ENCODE peak calls at places on chromosomes 13 and 19, in five cellular contexts. J is fibroblast of lung, V is fibroblast of pulmonary artery, Q is K562, Y is cardiac fibroblast. N is an unnamed sample.

GRCh38 chr13:76927955-76928354 is 20.4 kb upstream of the ACOD1 start:
- DNase-seq in V (no peak), Q (no peak), Y (no peak), J (no peak), N (no peak)

GRCh38 chr13:79678100-79678499 is 197.1 kb downstream of the NDFIP2 start:
- DNase-seq in Q (no peak), Y (peak; percentile 39), J (peak; percentile 72), V (peak; percentile 14), N (no peak)

GRCh38 chr19:41801682-41802317 is 5.4 kb downstream of the CEACAM3 start:
- DNase-seq in V (no peak), Y (no peak), J (no peak), Q (no peak), N (no peak)

GRCh38 chr13:36965767-36966166 is 33.4 kb downstream of the ALG5 start:
- DNase-seq in J (peak; percentile 85), Y (peak; percentile 92), V (peak; percentile 86), Q (no peak), N (peak; percentile 44)

GRCh38 chr13:97192166-97192565 is 30.0 kb upstream of the MBNL2 start:
- DNase-seq in V (no peak), J (no peak), Y (no peak), Q (no peak), N (no peak)

GRCh38 chr13:99086869-99087129 is 108.9 kb upstream of the DOCK9 start:
- DNase-seq in V (peak; percentile 11), J (peak; percentile 30), Y (peak; percentile 35), Q (no peak), N (no peak)

GRCh38 chr13:35953537-35954206 is 177.5 kb downstream of the DCLK1 start:
- DNase-seq in V (peak; percentile 96), Q (peak; percentile 13), J (peak; percentile 88), Y (peak; percentile 98), N (peak; percentile 88)

GRCh38 chr19:6396305-6396704 is 3.3 kb upstream of the GTF2F1 start:
- DNase-seq in Q (no peak), J (no peak), V (no peak), Y (no peak), N (no peak)

GRCh38 chr19:43505186-43505456 is 575 bp upstream of the PHLDB3 start:
- DNase-seq in J (no peak), Q (no peak), V (no peak), Y (no peak), N (no peak)

GRCh38 chr13:39210961-39211534 is 172.8 kb downstream of the NHLRC3 start:
- DNase-seq in V (no peak), J (no peak), Y (peak; percentile 71), Q (no peak), N (no peak)

GRCh38 chr19:2820112-2820702 is 539 bp downstream of the ZNF554 start:
- DNase-seq in Q (peak; percentile 32), J (no peak), V (no peak), Y (no peak), N (no peak)

GRCh38 chr19:55672418-55672817 is 2.6 kb upstream of the EPN1 start:
- DNase-seq in Y (peak; percentile 57), V (peak; percentile 17), J (peak; percentile 30), Q (peak; percentile 82), N (no peak)

GRCh38 chr19:17605761-17606745 is 50.6 kb downstream of the COLGALT1 start:
- DNase-seq in V (peak; percentile 80), Y (peak; percentile 64), Q (peak; percentile 98), J (peak; percentile 55), N (peak; percentile 36)

GRCh38 chr13:32262619-32263018 is 52.5 kb downstream of the ZAR1L start:
- DNase-seq in J (no peak), Q (no peak), V (no peak), Y (no peak), N (no peak)

GRCh38 chr13:28355822-28356371 is 139.0 kb downstream of the FLT1 start:
- DNase-seq in Y (peak; percentile 93), V (peak; percentile 91), J (peak; percentile 48), Q (peak; percentile 54), N (peak; percentile 88)

GRCh38 chr19:23762548-23762883 is 3.8 kb upstream of the ZNF681 start:
- DNase-seq in J (no peak), Y (no peak), V (no peak), Q (no peak), N (no peak)

GRCh38 chr13:35309711-35310110 is 166.8 kb downstream of the MAB21L1 start:
- DNase-seq in J (no peak), Q (no peak), V (no peak), Y (no peak), N (no peak)

GRCh38 chr13:98265669-98266551 is 88.8 kb upstream of the RNF113B start:
- DNase-seq in Y (no peak), J (peak; percentile 78), Q (no peak), V (no peak), N (no peak)

GRCh38 chr13:71605744-71606143 is 261.3 kb downstream of the DACH1 start:
- DNase-seq in V (no peak), J (no peak), Y (no peak), Q (no peak), N (no peak)

GRCh38 chr19:11023016-11023415 is 62.2 kb downstream of the SMARCA4 start:
- DNase-seq in V (no peak), Q (no peak), J (no peak), Y (no peak), N (no peak)

GRCh38 chr19:47020132-47020805 is 632 bp downstream of the NPAS1 start:
- DNase-seq in V (no peak), Q (no peak), Y (no peak), J (no peak), N (no peak)

GRCh38 chr19:47018923-47019322 is 714 bp upstream of the NPAS1 start:
- DNase-seq in J (no peak), Q (no peak), Y (no peak), V (no peak), N (no peak)

GRCh38 chr19:47020992-47021496 is 1.4 kb downstream of the NPAS1 start:
- DNase-seq in Q (peak; percentile 37), V (peak; percentile 11), Y (no peak), J (no peak), N (no peak)

GRCh38 chr19:47021536-47022139 is 2.0 kb downstream of the NPAS1 start:
- DNase-seq in Q (no peak), Y (no peak), V (no peak), J (peak; percentile 20), N (no peak)

GRCh38 chr19:47019431-47020041 is at the start of gene NPAS1:
- DNase-seq in V (no peak), J (no peak), Y (no peak), Q (peak; percentile 40), N (no peak)
- H3K4me3 ChIP-seq in V (peak within 1 kb of the TSS; percentile 40), J (no peak within 1 kb of the TSS), Y (peak within 1 kb of the TSS; percentile 43), Q (peak within 1 kb of the TSS; percentile 38), N (peak within 1 kb of the TSS; percentile 55)

DNA sequence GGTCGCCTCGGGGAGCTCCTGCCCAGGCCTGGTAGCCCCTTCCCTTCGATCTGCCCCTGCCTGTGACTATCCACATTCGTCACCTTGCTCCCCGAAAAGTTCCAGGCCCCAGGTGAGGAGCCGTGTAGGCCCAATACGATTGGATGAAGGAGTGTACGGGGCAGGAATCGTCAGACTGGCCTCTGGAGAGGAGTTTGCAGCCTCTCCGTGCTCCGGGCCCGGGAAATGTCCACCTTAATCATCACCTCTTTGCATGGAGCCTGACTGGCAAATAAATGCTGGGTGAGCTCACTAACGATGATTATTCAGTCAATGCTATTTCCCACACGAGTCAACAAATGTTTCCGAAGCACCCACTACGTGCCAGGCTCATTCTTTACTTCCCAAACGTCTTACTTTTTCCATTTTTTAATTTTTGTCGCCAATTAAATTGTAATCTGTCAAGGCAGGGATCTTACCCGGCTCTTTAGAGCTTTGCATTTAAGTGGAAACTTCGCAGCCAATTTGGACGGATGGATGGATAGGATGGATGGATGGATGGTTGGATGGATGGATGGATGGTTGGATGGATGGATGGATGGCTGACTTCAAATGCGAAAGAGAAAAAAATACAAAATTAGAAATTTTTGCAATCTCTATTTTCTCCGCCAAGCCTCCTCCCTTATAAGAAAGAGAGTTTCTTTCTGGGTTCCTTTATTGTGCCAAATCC is 45.8 kb downstream of the TGDS start:
- DNase-seq in Y (peak; percentile 71), J (peak; percentile 64), V (peak; percentile 51), Q (peak; percentile 29), N (no peak)
- H3K4me3 ChIP-seq in Y (peak overlapping the region; percentile 77), J (peak overlapping the region; percentile 82), V (peak overlapping the region; percentile 77), Q (peak overlapping the region; percentile 67), N (peak overlapping the region; percentile 63)

GRCh38 chr19:12647490-12648071 is 19.0 kb downstream of the MAN2B1 start:
- DNase-seq in V (peak; percentile 46), J (no peak), Y (peak; percentile 47), Q (peak; percentile 78), N (no peak)
- H3K4me3 ChIP-seq in V (peak overlapping the region; percentile 9), J (no peak overlapping the region), Y (no peak overlapping the region), Q (peak overlapping the region; percentile 48), N (peak overlapping the region; percentile 27)

GRCh38 chr19:1015061-1015781 is 5.7 kb downstream of the TMEM259 start:
- DNase-seq in V (no peak), Y (no peak), Q (no peak), J (no peak), N (no peak)
- H3K4me3 ChIP-seq in V (no peak overlapping the region), Y (no peak overlapping the region), Q (no peak overlapping the region), J (no peak overlapping the region), N (no peak overlapping the region)

GRCh38 chr19:50820549-50821247 is 2.9 kb downstream of the KLK1 start:
- DNase-seq in J (no peak), V (no peak), Q (peak; percentile 85), Y (no peak), N (no peak)
- H3K4me3 ChIP-seq in J (no peak overlapping the region), V (no peak overlapping the region), Q (peak overlapping the region; percentile 25), Y (no peak overlapping the region), N (no peak overlapping the region)

GRCh38 chr19:14517446-14517839 is 754 bp downstream of the DNAJB1 start:
- DNase-seq in J (no peak), V (peak; percentile 27), Y (peak; percentile 32), Q (no peak), N (no peak)

GRCh38 chr19:14514215-14514871 is 3.9 kb downstream of the DNAJB1 start:
- DNase-seq in Q (peak; percentile 49), V (no peak), Y (no peak), J (no peak), N (no peak)

GRCh38 chr19:14516746-14517438 is 1.3 kb downstream of the DNAJB1 start:
- DNase-seq in Q (no peak), V (no peak), Y (no peak), J (no peak), N (no peak)

GRCh38 chr19:14515501-14516047 is 2.6 kb downstream of the DNAJB1 start:
- DNase-seq in V (no peak), J (no peak), Y (no peak), Q (no peak), N (no peak)

GRCh38 chr19:14516048-14516534 is 2.1 kb downstream of the DNAJB1 start:
- DNase-seq in Y (no peak), V (no peak), Q (no peak), J (no peak), N (no peak)
- H3K4me3 ChIP-seq in Y (peak overlapping the region; percentile 95), V (peak overlapping the region; percentile 86), Q (peak overlapping the region; percentile 98), J (peak overlapping the region; percentile 92), N (peak overlapping the region; percentile 90)